ENCODE peak calls at places on chromosome 9, in four cellular contexts. One of them, this sample, is unnamed.

GRCh38 chr9:98259791-98260190 is 4.3 kb upstream of the TBC1D2 start:
- DNase-seq in WTC11: no peak
- DNase-seq in SK-N-SH: no peak
- DNase-seq in GM12878: no peak
- DNase-seq in this sample: no peak

GRCh38 chr9:133099726-133100517 is 21.1 kb downstream of the RALGDS start:
- DNase-seq in WTC11: no peak
- DNase-seq in SK-N-SH: no peak
- DNase-seq in GM12878: no peak
- DNase-seq in this sample: no peak

GRCh38 chr9:136330406-136330990 is 3.2 kb downstream of the GPSM1 start:
- DNase-seq in WTC11: no peak
- DNase-seq in SK-N-SH: no peak
- DNase-seq in GM12878: no peak
- DNase-seq in this sample: no peak

GRCh38 chr9:15250013-15250412 is 57.0 kb downstream of the TTC39B start:
- DNase-seq in WTC11: peak
- DNase-seq in SK-N-SH: no peak
- DNase-seq in GM12878: no peak
- DNase-seq in this sample: no peak

GRCh38 chr9:96665789-96666188 is 10.7 kb upstream of the PRXL2C start:
- DNase-seq in WTC11: no peak
- DNase-seq in SK-N-SH: no peak
- DNase-seq in GM12878: no peak
- DNase-seq in this sample: no peak

GRCh38 chr9:130090915-130091314 is 37.2 kb downstream of the GPR107 start:
- DNase-seq in WTC11: no peak
- DNase-seq in SK-N-SH: no peak
- DNase-seq in GM12878: no peak
- DNase-seq in this sample: no peak

GRCh38 chr9:136602193-136602885 is 56.5 kb upstream of the NOTCH1 start:
- DNase-seq in WTC11: no peak
- DNase-seq in SK-N-SH: no peak
- DNase-seq in GM12878: no peak
- DNase-seq in this sample: no peak

GRCh38 chr9:99105152-99106043 is 485 bp downstream of the TGFBR1 start:
- DNase-seq in WTC11: peak
- DNase-seq in SK-N-SH: peak
- DNase-seq in GM12878: no peak
- DNase-seq in this sample: peak

GRCh38 chr9:16119861-16120641 is 567.2 kb downstream of the CCDC171 start:
- DNase-seq in WTC11: no peak
- DNase-seq in SK-N-SH: no peak
- DNase-seq in GM12878: no peak
- DNase-seq in this sample: no peak

GRCh38 chr9:101453776-101454570 is 18.4 kb upstream of the ALDOB start:
- DNase-seq in WTC11: no peak
- DNase-seq in SK-N-SH: no peak
- DNase-seq in GM12878: no peak
- DNase-seq in this sample: no peak
- TF ChIP-seq USF1 in WTC11: no peak
- TF ChIP-seq USF1 in SK-N-SH: no peak
- TF ChIP-seq USF1 in GM12878: no peak
- TF ChIP-seq USF1 in this sample: no peak

GRCh38 chr9:128494108-128494742 is 10.3 kb upstream of the GLE1 start:
- DNase-seq in WTC11: no peak
- DNase-seq in SK-N-SH: peak
- DNase-seq in GM12878: no peak
- DNase-seq in this sample: peak
- TF ChIP-seq USF1 in WTC11: no peak
- TF ChIP-seq USF1 in SK-N-SH: no peak
- TF ChIP-seq USF1 in GM12878: no peak
- TF ChIP-seq USF1 in this sample: no peak

GRCh38 chr9:121689461-121690157 is 38.2 kb downstream of the DAB2IP start:
- DNase-seq in WTC11: no peak
- DNase-seq in SK-N-SH: no peak
- DNase-seq in GM12878: no peak
- DNase-seq in this sample: no peak
- TF ChIP-seq USF1 in WTC11: no peak
- TF ChIP-seq USF1 in SK-N-SH: no peak
- TF ChIP-seq USF1 in GM12878: no peak
- TF ChIP-seq USF1 in this sample: no peak

GRCh38 chr9:108003551-108003950 is 514.0 kb upstream of the KLF4 start:
- DNase-seq in WTC11: no peak
- DNase-seq in SK-N-SH: no peak
- DNase-seq in GM12878: no peak
- DNase-seq in this sample: no peak

GRCh38 chr9:107999011-107999410 is 509.4 kb upstream of the KLF4 start:
- DNase-seq in WTC11: no peak
- DNase-seq in SK-N-SH: no peak
- DNase-seq in GM12878: no peak
- DNase-seq in this sample: no peak

GRCh38 chr9:107999890-108000289 is 510.3 kb upstream of the KLF4 start:
- DNase-seq in WTC11: no peak
- DNase-seq in SK-N-SH: no peak
- DNase-seq in GM12878: no peak
- DNase-seq in this sample: no peak

GRCh38 chr9:108002296-108003056 is 512.9 kb upstream of the KLF4 start:
- DNase-seq in WTC11: no peak
- DNase-seq in SK-N-SH: no peak
- DNase-seq in GM12878: no peak
- DNase-seq in this sample: no peak

DNA sequence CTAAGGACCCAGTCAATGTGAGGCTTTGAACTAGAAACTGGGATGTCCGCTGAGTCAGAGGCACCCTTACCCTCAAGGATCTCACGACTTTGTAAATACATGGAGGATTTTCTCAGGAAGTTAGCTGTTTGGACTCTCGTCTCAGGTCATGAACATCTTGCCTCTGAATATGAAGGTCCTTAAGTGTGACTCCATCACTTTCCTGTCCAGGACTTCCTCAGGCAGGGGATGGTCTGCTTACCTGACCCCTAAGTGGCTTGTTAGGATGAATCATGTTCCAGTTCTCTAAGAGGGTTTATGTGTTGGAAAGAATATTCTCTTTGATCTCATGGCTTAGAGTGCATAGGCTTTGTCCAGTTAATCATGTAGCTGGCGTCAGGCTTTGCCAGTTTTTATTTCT is 511.6 kb upstream of the KLF4 start:
- DNase-seq in WTC11: no peak
- DNase-seq in SK-N-SH: no peak
- DNase-seq in GM12878: no peak
- DNase-seq in this sample: no peak
- TF ChIP-seq USF1 in WTC11: no peak
- TF ChIP-seq USF1 in SK-N-SH: no peak
- TF ChIP-seq USF1 in GM12878: no peak
- TF ChIP-seq USF1 in this sample: no peak

DNA sequence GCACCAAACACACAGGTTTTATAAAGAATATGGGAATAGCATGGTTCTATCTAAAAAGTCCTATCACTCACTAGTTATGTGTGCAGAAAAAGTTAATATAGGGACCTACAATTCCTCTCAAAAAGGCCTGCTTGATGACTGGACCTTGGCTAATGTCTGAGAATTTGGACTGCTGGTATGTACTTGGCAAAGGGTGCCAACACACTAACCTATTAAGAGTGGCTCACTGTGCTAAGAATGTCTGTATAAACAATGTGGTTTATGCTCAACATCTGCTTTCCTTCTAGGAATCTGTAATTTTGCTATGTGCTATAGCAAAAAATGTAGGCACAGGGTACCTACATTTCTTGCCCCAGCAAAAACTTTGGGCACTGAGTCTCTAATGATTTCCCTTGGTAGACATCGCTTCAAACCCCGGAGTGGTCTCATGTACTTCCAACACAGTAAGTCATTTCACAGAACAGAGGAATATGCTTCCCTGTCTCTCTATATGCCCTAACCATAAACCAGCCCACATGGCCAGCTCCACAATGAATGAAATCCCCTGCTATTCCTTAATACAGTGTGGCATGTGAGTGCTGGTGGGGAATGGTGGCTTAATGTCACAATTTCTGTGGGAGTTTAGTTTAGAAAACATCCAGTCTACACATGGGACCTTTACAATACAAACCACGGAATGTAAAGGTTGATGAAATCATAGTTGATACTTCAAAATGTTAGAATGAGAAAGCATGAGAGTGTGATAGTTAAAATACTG is 101.7 kb downstream of the UBAP2 start:
- DNase-seq in WTC11: no peak
- DNase-seq in SK-N-SH: no peak
- DNase-seq in GM12878: no peak
- DNase-seq in this sample: no peak
- TF ChIP-seq USF1 in WTC11: no peak
- TF ChIP-seq USF1 in SK-N-SH: no peak
- TF ChIP-seq USF1 in GM12878: no peak
- TF ChIP-seq USF1 in this sample: no peak

GRCh38 chr9:119938871-119939270 is 569.6 kb upstream of the BRINP1 start:
- DNase-seq in WTC11: no peak
- DNase-seq in SK-N-SH: no peak
- DNase-seq in GM12878: no peak
- DNase-seq in this sample: no peak

DNA sequence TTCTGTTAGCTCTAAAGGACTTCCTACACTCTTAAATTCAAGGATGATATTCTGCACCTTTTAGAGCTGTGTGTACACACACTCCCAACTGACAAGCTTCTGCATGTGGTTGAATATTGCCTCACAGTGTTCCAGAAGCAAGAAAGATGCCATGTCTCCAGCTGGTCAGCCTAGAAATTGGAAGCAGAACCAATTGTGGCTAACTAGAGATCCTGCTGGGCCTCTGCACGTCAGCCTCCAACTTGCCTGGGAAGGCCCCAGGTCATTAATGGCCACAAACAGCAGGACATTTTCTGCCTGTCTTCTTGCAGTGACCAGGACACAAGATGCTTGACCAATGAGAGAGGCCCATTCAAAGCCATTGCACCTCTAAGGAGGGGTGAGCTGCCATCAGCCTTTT is 571.8 kb upstream of the BRINP1 start:
- DNase-seq in WTC11: no peak
- DNase-seq in SK-N-SH: no peak
- DNase-seq in GM12878: no peak
- DNase-seq in this sample: no peak
- TF ChIP-seq USF1 in WTC11: no peak
- TF ChIP-seq USF1 in SK-N-SH: no peak
- TF ChIP-seq USF1 in GM12878: no peak
- TF ChIP-seq USF1 in this sample: no peak

DNA sequence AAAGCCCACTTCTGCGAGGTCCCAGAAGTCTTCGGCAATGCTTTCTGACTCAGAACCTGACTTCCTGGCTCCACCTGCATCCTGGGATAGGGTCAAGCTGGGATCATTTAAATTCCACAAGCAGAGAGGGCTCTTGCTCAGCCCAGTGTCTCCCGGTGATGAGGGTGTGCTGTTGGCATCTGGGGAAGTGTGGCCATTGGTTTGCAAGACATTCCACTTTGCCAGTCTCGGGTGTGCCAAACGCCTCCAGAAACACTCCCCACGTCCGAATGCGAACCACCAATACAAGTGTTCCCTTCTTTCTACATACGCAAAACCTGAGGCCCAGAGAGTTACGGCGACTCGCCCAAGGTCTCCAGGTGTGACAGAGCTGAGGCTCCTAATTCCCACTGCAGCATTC is 43.1 kb upstream of the FCN2 start:
- DNase-seq in WTC11: no peak
- DNase-seq in SK-N-SH: no peak
- DNase-seq in GM12878: no peak
- DNase-seq in this sample: no peak
- TF ChIP-seq USF1 in WTC11: no peak
- TF ChIP-seq USF1 in SK-N-SH: no peak
- TF ChIP-seq USF1 in GM12878: no peak
- TF ChIP-seq USF1 in this sample: no peak

This sample was measured in K562.